ENCODE peak calls at places on chromosome 6, in eight cellular contexts. Y, R, I, C, W, F, Z and L are unnamed samples.

GRCh38 chr6:134667106-134667505 is 282.8 kb downstream of the ALDH8A1 start:
- DNase-seq in R (no peak), I (no peak), C (no peak), Z (no peak), W (no peak), Y (no peak), F (no peak), L (no peak)

GRCh38 chr6:37990762-37991525 is 171.4 kb downstream of the ZFAND3 start:
- DNase-seq in I (no peak), W (no peak), Z (no peak), Y (peak; percentile 86), F (no peak), R (no peak), C (peak; percentile 32), L (peak; percentile 48)

GRCh38 chr6:44067073-44067759 is 60.0 kb downstream of the MRPL14 start:
- DNase-seq in F (no peak), C (no peak), I (no peak), Y (no peak), W (no peak), R (no peak), Z (no peak), L (no peak)

GRCh38 chr6:77740380-77740779 is 87.5 kb downstream of the MEI4 start:
- DNase-seq in Z (no peak), Y (peak; percentile 8), R (no peak), C (no peak), W (no peak), I (peak; percentile 21), F (no peak), L (peak; percentile 4)

GRCh38 chr6:157990321-157991066 is 8.8 kb downstream of the SYNJ2 start:
- DNase-seq in I (peak; percentile 43), F (no peak), Z (no peak), Y (no peak), R (no peak), W (no peak), C (no peak), L (no peak)

GRCh38 chr6:164377348-164377747 is 932.1 kb downstream of the C6orf118 start:
- DNase-seq in R (no peak), W (no peak), C (no peak), F (no peak), Z (no peak), Y (peak; percentile 30), I (no peak), L (no peak)

GRCh38 chr6:145886228-145886956 is 71.8 kb upstream of the FBXO30 start:
- DNase-seq in W (no peak), R (no peak), I (no peak), F (no peak), Y (no peak), Z (no peak), C (peak; percentile 39), L (no peak)

GRCh38 chr6:166237611-166238010 is 70.0 kb upstream of the TBXT start:
- DNase-seq in F (no peak), Y (no peak), W (no peak), I (no peak), R (no peak), Z (no peak), C (no peak), L (no peak)

GRCh38 chr6:149696904-149697303 is 21.0 kb downstream of the LATS1 start:
- DNase-seq in C (no peak), F (no peak), R (no peak), W (no peak), I (no peak), Z (no peak), Y (peak; percentile 20), L (no peak)

GRCh38 chr6:107665386-107665785 is 158.7 kb downstream of the SCML4 start:
- DNase-seq in R (no peak), F (no peak), C (no peak), I (no peak), W (no peak), Z (no peak), Y (peak; percentile 45), L (no peak)

GRCh38 chr6:101001012-101001411 is 119.9 kb upstream of the ASCC3 start:
- DNase-seq in W (no peak), Y (peak; percentile 51), F (no peak), Z (no peak), R (no peak), C (no peak), I (no peak), L (no peak)

GRCh38 chr6:74410630-74411029 is 714.6 kb downstream of the CD109 start:
- DNase-seq in C (no peak), R (no peak), F (no peak), Y (peak; percentile 6), W (no peak), I (no peak), Z (no peak), L (peak; percentile 13)

GRCh38 chr6:114344216-114344970 is 1.6 kb upstream of the HS3ST5 start:
- DNase-seq in C (no peak), Z (no peak), R (no peak), I (no peak), W (no peak), Y (no peak), F (no peak), L (peak; percentile 8)

GRCh38 chr6:167405778-167406532 is 81.1 kb downstream of the TTLL2 start:
- DNase-seq in W (no peak), Y (no peak), R (no peak), I (no peak), Z (no peak), F (no peak), C (no peak), L (no peak)

GRCh38 chr6:124962617-124963415 is 579 bp downstream of the RNF217 start:
- DNase-seq in Z (no peak), R (peak; percentile 72), C (no peak), I (no peak), Y (peak; percentile 50), F (peak; percentile 88), W (peak; percentile 64), L (no peak)

DNA sequence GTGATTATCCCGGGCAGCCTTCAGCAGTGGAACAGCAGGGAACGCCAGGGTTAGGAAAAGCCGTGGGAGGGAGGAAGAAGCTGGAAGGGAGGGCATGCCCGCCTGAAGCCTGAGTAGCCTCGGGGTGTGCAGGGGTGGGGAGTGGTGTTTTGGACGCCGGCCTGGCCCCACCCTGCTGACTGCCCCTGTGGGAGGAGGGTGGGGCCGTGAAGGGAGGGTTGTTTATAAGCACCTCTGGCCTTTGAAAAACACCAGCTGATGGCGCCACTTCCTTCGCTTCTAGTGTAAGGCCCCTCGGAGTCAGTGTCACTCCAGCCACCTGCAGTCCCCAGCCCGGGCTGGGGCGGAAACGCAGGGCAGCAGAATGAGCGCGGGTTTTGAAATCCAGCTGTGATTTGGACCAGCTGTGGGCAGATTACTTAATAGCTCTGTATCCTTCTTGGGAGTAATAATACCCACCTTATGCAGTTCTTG is 52.8 kb upstream of the BMP6 start:
- DNase-seq in W (peak; percentile 62), Z (no peak), I (peak; percentile 24), R (peak; percentile 54), Y (peak; percentile 52), F (peak; percentile 93), C (no peak), L (peak; percentile 18)
- H3K4me3 ChIP-seq in W (peak overlapping the region; percentile 14), Z (no peak overlapping the region), I (no peak overlapping the region), R (peak overlapping the region; percentile 18), Y (no peak overlapping the region), F (no peak overlapping the region), C (peak overlapping the region; percentile 7), L (peak overlapping the region; percentile 55)

GRCh38 chr6:98843274-98844243 is 9.2 kb downstream of the POU3F2 start:
- DNase-seq in F (no peak), C (no peak), W (no peak), R (no peak), Z (no peak), Y (no peak), I (no peak), L (no peak)

GRCh38 chr6:98842489-98843180 is 8.3 kb downstream of the POU3F2 start:
- DNase-seq in F (no peak), Z (no peak), C (no peak), R (no peak), W (no peak), I (no peak), Y (no peak), L (no peak)

GRCh38 chr6:98841114-98841513 is 6.7 kb downstream of the POU3F2 start:
- DNase-seq in Z (no peak), I (no peak), C (no peak), W (no peak), R (no peak), Y (no peak), F (no peak), L (no peak)

GRCh38 chr6:98840385-98840784 is 6.0 kb downstream of the POU3F2 start:
- DNase-seq in C (no peak), Y (no peak), Z (no peak), I (no peak), W (no peak), F (no peak), R (no peak), L (no peak)

GRCh38 chr6:98841589-98842488 is 7.5 kb downstream of the POU3F2 start:
- DNase-seq in F (no peak), Z (no peak), W (no peak), I (no peak), C (no peak), Y (no peak), R (no peak), L (no peak)
- TF ChIP-seq CTCF in F (no peak), Z (no peak), W (no peak), I (no peak), C (no peak), Y (no peak), R (no peak), L (no peak)

GRCh38 chr6:26193467-26194328 is 106.5 kb downstream of the HFE start:
- DNase-seq in C (no peak), R (no peak), W (no peak), F (no peak), Z (no peak), I (no peak), Y (no peak), L (no peak)

GRCh38 chr6:26186652-26187051 is 99.4 kb downstream of the HFE start:
- DNase-seq in F (no peak), C (no peak), I (no peak), Y (no peak), W (no peak), R (no peak), Z (no peak), L (no peak)

GRCh38 chr6:26187981-26188635 is 100.9 kb downstream of the HFE start:
- DNase-seq in R (no peak), C (no peak), F (no peak), Y (peak; percentile 63), Z (no peak), I (peak; percentile 86), W (no peak), L (no peak)

GRCh38 chr6:26187292-26187691 is 100.1 kb downstream of the HFE start:
- DNase-seq in Z (no peak), R (no peak), Y (no peak), F (no peak), C (no peak), W (no peak), I (no peak), L (no peak)

GRCh38 chr6:26189905-26190304 is 102.7 kb downstream of the HFE start:
- DNase-seq in C (no peak), Z (no peak), R (no peak), Y (no peak), W (no peak), F (no peak), I (no peak), L (no peak)
- H3K4me3 ChIP-seq in C (no peak overlapping the region), Z (no peak overlapping the region), R (no peak overlapping the region), Y (no peak overlapping the region), W (no peak overlapping the region), F (no peak overlapping the region), I (no peak overlapping the region), L (no peak overlapping the region)

DNA sequence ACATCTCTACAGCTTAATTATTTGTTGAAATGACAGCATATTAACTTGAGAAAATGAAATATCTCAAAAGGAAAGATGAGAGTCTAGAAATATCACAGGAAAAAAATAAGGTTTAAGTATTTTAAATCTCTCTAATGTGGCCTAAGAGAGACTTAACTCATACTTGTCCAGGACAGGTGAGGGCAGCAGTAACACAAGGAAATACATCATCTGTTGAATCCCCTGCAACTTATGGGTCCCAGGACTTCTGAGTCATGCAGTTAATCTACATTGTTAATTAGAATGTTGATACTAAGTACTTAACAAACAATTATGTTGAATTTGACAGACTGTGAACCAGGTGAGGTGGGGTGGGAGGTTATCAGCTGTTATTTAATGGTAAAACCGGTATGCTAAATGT is 87.8 kb downstream of the CEP57L1 start:
- DNase-seq in Z (no peak), W (no peak), C (no peak), R (no peak), I (peak; percentile 9), F (no peak), Y (no peak), L (no peak)
- TF ChIP-seq CTCF in Z (peak; percentile 4), W (no peak), C (no peak), R (no peak), I (no peak), F (no peak), Y (no peak), L (no peak)